ENCODE peak calls at places on chromosome 22, in four cellular contexts. N is transverse colon, E is neural progenitor cell, M is brain microvascular endothelial cell. B is an unnamed sample.

GRCh38 chr22:44455151-44455962 is 42.7 kb downstream of the RTL6 start:
- DNase-seq in E (no peak), M (no peak), N (peak; percentile 35), B (no peak)

GRCh38 chr22:46860562-46860961 is 98.1 kb downstream of the TBC1D22A start:
- DNase-seq in E (no peak), N (no peak), M (no peak), B (no peak)

GRCh38 chr22:33853200-33854097 is 66.8 kb downstream of the LARGE1 start:
- DNase-seq in N (peak; percentile 78), E (peak; percentile 38), M (peak; percentile 85), B (peak; percentile 77)

GRCh38 chr22:27088026-27088425 is 430.6 kb downstream of the MIAT start:
- DNase-seq in E (no peak), M (peak; percentile 17), N (no peak), B (no peak)

GRCh38 chr22:21624120-21624879 is 5.5 kb downstream of the YDJC start:
- DNase-seq in E (peak; percentile 76), N (peak; percentile 23), M (no peak), B (no peak)

GRCh38 chr22:42307806-42308563 is 37.5 kb upstream of the TCF20 start:
- DNase-seq in N (no peak), E (no peak), M (no peak), B (no peak)

GRCh38 chr22:42834177-42834949 is 22.7 kb downstream of the ARFGAP3 start:
- DNase-seq in N (no peak), M (no peak), E (no peak), B (no peak)

GRCh38 chr22:44597616-44598015 is 99.6 kb upstream of the RTL6 start:
- DNase-seq in E (peak; percentile 62), N (no peak), M (no peak), B (no peak)

GRCh38 chr22:22925146-22925794 is 37.7 kb downstream of the IGLL5 start:
- DNase-seq in M (no peak), N (no peak), E (no peak), B (no peak)

GRCh38 chr22:21978564-21979386 is 3.8 kb downstream of the TOP3B start:
- DNase-seq in M (no peak), N (no peak), E (no peak), B (no peak)

GRCh38 chr22:43185860-43186261 is 1.1 kb downstream of the TTLL12 start:
- DNase-seq in M (peak; percentile 20), E (peak; percentile 34), N (peak; percentile 62), B (no peak)

GRCh38 chr22:37549704-37550059 is 10.6 kb upstream of the CDC42EP1 start:
- DNase-seq in E (peak; percentile 40), N (no peak), M (no peak), B (no peak)

GRCh38 chr22:24996420-24996952 is 44.0 kb downstream of the KIAA1671 start:
- DNase-seq in N (peak; percentile 48), E (peak; percentile 89), M (no peak), B (peak; percentile 52)

GRCh38 chr22:19062139-19062789 is 59.9 kb downstream of the DGCR2 start:
- DNase-seq in E (no peak), N (no peak), M (no peak), B (no peak)

GRCh38 chr22:44383071-44383575 is 70.4 kb upstream of the SHISAL1 start:
- DNase-seq in N (no peak), M (no peak), E (no peak), B (no peak)

GRCh38 chr22:33404723-33405122 is 346.5 kb upstream of the SYN3 start:
- DNase-seq in M (no peak), E (no peak), N (no peak), B (no peak)

GRCh38 chr22:34414467-34415440 is 494.5 kb upstream of the LARGE1 start:
- DNase-seq in M (no peak), N (peak; percentile 43), E (peak; percentile 95), B (peak; percentile 5)

GRCh38 chr22:23074451-23074850 is 4.1 kb downstream of the GNAZ start:
- DNase-seq in N (no peak), M (no peak), E (no peak), B (no peak)

GRCh38 chr22:33083212-33083611 is 25.0 kb upstream of the SYN3 start:
- DNase-seq in M (no peak), E (no peak), N (no peak), B (no peak)

GRCh38 chr22:26502688-26503561 is 9.3 kb downstream of the TFIP11 start:
- DNase-seq in M (peak; percentile 34), N (peak; percentile 55), E (peak; percentile 80), B (peak; percentile 80)

GRCh38 chr22:42188808-42189447 is 58.3 kb upstream of the CYP2D6 start:
- DNase-seq in N (peak; percentile 21), M (no peak), E (no peak), B (no peak)

GRCh38 chr22:31451709-31452571 is 37.7 kb downstream of the EIF4ENIF1 start:
- DNase-seq in E (peak; percentile 51), N (no peak), M (peak; percentile 62), B (no peak)

GRCh38 chr22:31945971-31946680 is 1.8 kb downstream of the YWHAH start:
- DNase-seq in E (peak; percentile 39), N (no peak), M (no peak), B (no peak)

GRCh38 chr22:46078241-46079092 is 71.9 kb upstream of the PPARA start:
- DNase-seq in M (no peak), E (no peak), N (peak; percentile 32), B (peak; percentile 95)

GRCh38 chr22:47804281-47804680 is 1041.8 kb downstream of the TBC1D22A start:
- DNase-seq in E (no peak), N (no peak), M (no peak), B (no peak)

GRCh38 chr22:22076937-22077703 is 94.5 kb upstream of the TOP3B start:
- DNase-seq in N (no peak), M (peak; percentile 11), E (no peak), B (no peak)

GRCh38 chr22:37492428-37493344 is 6.5 kb upstream of the MFNG start:
- DNase-seq in N (peak; percentile 45), E (peak; percentile 70), M (peak; percentile 37), B (no peak)

GRCh38 chr22:43000441-43001175 is 14.3 kb downstream of the PACSIN2 start:
- DNase-seq in M (no peak), N (no peak), E (no peak), B (no peak)

GRCh38 chr22:44024288-44024908 is at the start of gene PARVB:
- DNase-seq in M (no peak), N (peak; percentile 17), E (peak; percentile 45), B (no peak)

GRCh38 chr22:31122532-31123291 is at the start of gene INPP5J:
- DNase-seq in E (peak; percentile 58), M (peak; percentile 45), N (peak; percentile 80), B (no peak)

GRCh38 chr22:39932918-39933649 is 27.1 kb upstream of the TMA7B start:
- DNase-seq in E (peak; percentile 90), N (peak; percentile 61), M (no peak), B (peak; percentile 18)

GRCh38 chr22:39936523-39937145 is 23.6 kb upstream of the TMA7B start:
- DNase-seq in N (no peak), E (no peak), M (no peak), B (no peak)

GRCh38 chr22:39935622-39936021 is 24.6 kb upstream of the TMA7B start:
- DNase-seq in M (no peak), N (no peak), E (peak; percentile 55), B (no peak)

GRCh38 chr22:39933741-39934140 is 26.5 kb upstream of the TMA7B start:
- DNase-seq in N (no peak), E (peak; percentile 23), M (no peak), B (no peak)

DNA sequence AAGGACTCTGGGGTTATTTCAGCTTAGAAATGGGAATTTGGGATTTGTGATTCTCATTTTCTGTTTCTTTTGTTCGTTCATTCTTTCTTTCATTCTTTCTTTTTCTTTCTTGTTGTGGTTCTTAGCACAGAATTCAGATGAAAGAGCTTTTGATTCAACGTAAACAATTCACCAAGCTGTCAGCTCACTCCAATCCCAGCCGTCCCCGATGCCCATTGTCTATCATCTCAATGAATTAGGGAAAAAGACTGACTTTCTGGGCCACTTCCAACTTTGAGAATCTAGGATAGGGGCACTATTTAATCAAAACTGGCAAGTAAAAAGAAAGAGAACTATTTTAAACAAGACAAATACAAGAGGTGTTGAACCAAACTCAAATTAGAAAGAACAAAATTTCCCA is 25.1 kb upstream of the TMA7B start:
- DNase-seq in E (peak; percentile 40), M (no peak), N (no peak), B (no peak)
- H3K27ac ChIP-seq in E (no peak overlapping the region), M (no peak overlapping the region), N (no peak overlapping the region), B (no peak overlapping the region)

DNA sequence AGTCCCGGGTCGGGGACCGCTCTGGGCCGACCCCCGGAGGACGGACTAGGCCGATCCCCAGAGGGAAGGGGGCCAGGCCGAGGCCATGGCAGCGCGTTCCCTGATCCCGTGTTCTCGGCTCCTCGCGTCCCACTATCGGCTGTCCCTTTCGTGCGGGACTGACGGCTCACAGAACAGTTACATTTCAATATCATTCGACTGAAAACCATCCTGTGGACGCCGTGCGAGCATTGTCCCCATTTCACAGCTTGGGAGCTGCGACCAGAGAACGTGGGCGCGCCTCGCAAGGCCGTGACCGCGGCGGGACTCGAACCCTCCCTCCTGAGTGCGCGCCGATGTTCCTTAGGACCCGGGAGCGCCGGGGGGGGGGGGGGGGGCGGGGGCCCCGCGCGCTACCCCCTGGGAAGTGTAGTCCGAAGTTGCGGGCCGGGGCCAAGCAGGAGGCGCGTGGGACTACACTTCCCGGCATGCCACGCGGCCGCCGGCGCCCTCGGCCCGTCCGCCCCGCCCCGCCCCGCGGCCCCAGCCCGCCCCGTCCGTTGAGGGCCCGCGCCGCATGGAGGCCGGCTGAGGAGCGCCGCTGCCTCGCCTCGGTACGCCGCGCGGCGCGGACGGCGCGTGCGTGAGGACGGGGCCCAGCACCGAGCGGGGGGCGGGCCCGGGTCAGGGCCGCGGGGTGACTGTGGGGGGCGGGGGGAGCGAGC is at the start of gene TRABD:
- DNase-seq in M (peak; percentile 69), N (peak; percentile 93), E (peak; percentile 96), B (peak; percentile 90)
- H3K27ac ChIP-seq in M (no peak within 1 kb of the TSS), N (peak within 1 kb of the TSS; percentile 87), E (no peak within 1 kb of the TSS), B (no peak within 1 kb of the TSS)

GRCh38 chr22:17479129-17479528 is 84.2 kb upstream of the SLC25A18 start:
- DNase-seq in M (no peak), E (no peak), N (no peak), B (no peak)
- H3K27ac ChIP-seq in M (no peak overlapping the region), E (no peak overlapping the region), N (no peak overlapping the region), B (no peak overlapping the region)

GRCh38 chr22:38739300-38740055 is 16.3 kb downstream of the SUN2 start:
- DNase-seq in E (no peak), N (no peak), M (no peak), B (no peak)
- H3K27ac ChIP-seq in E (no peak overlapping the region), N (no peak overlapping the region), M (no peak overlapping the region), B (no peak overlapping the region)

DNA sequence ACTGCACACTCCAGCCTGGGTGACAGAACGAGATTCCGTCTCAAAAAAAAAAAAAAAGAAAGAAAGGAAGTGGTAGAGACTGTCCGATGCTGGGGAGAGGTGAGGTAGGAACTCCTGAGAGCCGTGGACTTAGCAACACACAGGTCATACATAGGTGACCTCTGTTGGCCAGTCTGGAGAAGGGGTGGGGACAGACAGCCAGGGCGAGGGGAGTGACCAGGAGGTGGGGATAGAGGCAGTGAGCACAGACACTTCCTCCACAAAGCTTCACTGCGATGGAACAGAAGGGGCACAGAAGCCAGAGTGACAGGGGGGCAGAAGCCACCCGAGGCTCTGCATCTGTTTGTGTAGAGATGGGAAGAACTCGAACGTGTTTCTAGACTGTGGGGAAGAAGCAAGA is 47.1 kb downstream of the MYH9 start:
- DNase-seq in N (no peak), E (peak; percentile 38), M (no peak), B (no peak)
- H3K27ac ChIP-seq in N (peak overlapping the region; percentile 92), E (no peak overlapping the region), M (peak overlapping the region; percentile 12), B (no peak overlapping the region)